ENCODE peak calls at places on chromosomes 6 and 20, in nine cellular contexts. One of them, this sample, is unnamed.

GRCh38 chr20:23832775-23833508 is 6.4 kb upstream of the CST2 start:
- DNase-seq in brain microvascular endothelial cell: no peak
- DNase-seq in GM13976: no peak
- DNase-seq in psoas muscle: no peak
- DNase-seq in HFF-Myc: no peak
- DNase-seq in left ventricle myocardium inferior: no peak
- DNase-seq in cardiac fibroblast: peak
- DNase-seq in transverse colon: no peak
- DNase-seq in cardiac muscle cell: no peak
- DNase-seq in this sample: no peak

GRCh38 chr6:153044295-153044694 is 41.8 kb upstream of the MTRF1L start:
- DNase-seq in GM13976: no peak
- DNase-seq in left ventricle myocardium inferior: no peak
- DNase-seq in cardiac fibroblast: no peak
- DNase-seq in brain microvascular endothelial cell: no peak
- DNase-seq in cardiac muscle cell: no peak
- DNase-seq in transverse colon: no peak
- DNase-seq in HFF-Myc: no peak
- DNase-seq in psoas muscle: no peak
- DNase-seq in this sample: no peak

GRCh38 chr6:136647363-136647763 is 97.1 kb upstream of the MAP7 start:
- DNase-seq in brain microvascular endothelial cell: peak
- DNase-seq in psoas muscle: no peak
- DNase-seq in HFF-Myc: peak
- DNase-seq in transverse colon: no peak
- DNase-seq in GM13976: peak
- DNase-seq in cardiac muscle cell: peak
- DNase-seq in cardiac fibroblast: peak
- DNase-seq in left ventricle myocardium inferior: no peak
- DNase-seq in this sample: peak

GRCh38 chr20:44532248-44532980 is 10.5 kb upstream of the SERINC3 start:
- DNase-seq in brain microvascular endothelial cell: no peak
- DNase-seq in psoas muscle: no peak
- DNase-seq in GM13976: no peak
- DNase-seq in left ventricle myocardium inferior: peak
- DNase-seq in HFF-Myc: no peak
- DNase-seq in transverse colon: no peak
- DNase-seq in cardiac muscle cell: no peak
- DNase-seq in cardiac fibroblast: peak
- DNase-seq in this sample: peak

GRCh38 chr20:58322083-58322482 is 12.6 kb downstream of the RAB22A start:
- DNase-seq in HFF-Myc: no peak
- DNase-seq in GM13976: no peak
- DNase-seq in psoas muscle: no peak
- DNase-seq in transverse colon: no peak
- DNase-seq in cardiac fibroblast: no peak
- DNase-seq in brain microvascular endothelial cell: no peak
- DNase-seq in cardiac muscle cell: no peak
- DNase-seq in left ventricle myocardium inferior: no peak
- DNase-seq in this sample: no peak

GRCh38 chr20:40880063-40880715 is 148.4 kb upstream of the TOP1 start:
- DNase-seq in left ventricle myocardium inferior: no peak
- DNase-seq in HFF-Myc: no peak
- DNase-seq in cardiac fibroblast: no peak
- DNase-seq in cardiac muscle cell: no peak
- DNase-seq in transverse colon: no peak
- DNase-seq in GM13976: no peak
- DNase-seq in psoas muscle: no peak
- DNase-seq in brain microvascular endothelial cell: no peak
- DNase-seq in this sample: no peak

GRCh38 chr20:44020406-44021148 is 105.9 kb downstream of the TOX2 start:
- DNase-seq in cardiac fibroblast: no peak
- DNase-seq in GM13976: no peak
- DNase-seq in psoas muscle: no peak
- DNase-seq in transverse colon: no peak
- DNase-seq in brain microvascular endothelial cell: no peak
- DNase-seq in left ventricle myocardium inferior: no peak
- DNase-seq in cardiac muscle cell: no peak
- DNase-seq in HFF-Myc: no peak
- DNase-seq in this sample: no peak

GRCh38 chr6:292506-293184 is 358 bp downstream of the DUSP22 start:
- DNase-seq in transverse colon: peak
- DNase-seq in psoas muscle: peak
- DNase-seq in HFF-Myc: no peak
- DNase-seq in GM13976: peak
- DNase-seq in cardiac muscle cell: peak
- DNase-seq in left ventricle myocardium inferior: peak
- DNase-seq in cardiac fibroblast: peak
- DNase-seq in brain microvascular endothelial cell: no peak
- DNase-seq in this sample: peak

GRCh38 chr6:18263561-18264337 is 581 bp downstream of the DEK start:
- DNase-seq in psoas muscle: peak
- DNase-seq in left ventricle myocardium inferior: peak
- DNase-seq in cardiac muscle cell: peak
- DNase-seq in cardiac fibroblast: peak
- DNase-seq in brain microvascular endothelial cell: no peak
- DNase-seq in HFF-Myc: no peak
- DNase-seq in transverse colon: peak
- DNase-seq in GM13976: no peak
- DNase-seq in this sample: peak

GRCh38 chr20:17653835-17654648 is 28.0 kb downstream of the RRBP1 start:
- DNase-seq in left ventricle myocardium inferior: no peak
- DNase-seq in HFF-Myc: no peak
- DNase-seq in brain microvascular endothelial cell: no peak
- DNase-seq in cardiac fibroblast: no peak
- DNase-seq in GM13976: peak
- DNase-seq in transverse colon: no peak
- DNase-seq in psoas muscle: no peak
- DNase-seq in cardiac muscle cell: no peak
- DNase-seq in this sample: no peak

GRCh38 chr20:17654649-17655285 is 27.3 kb downstream of the RRBP1 start:
- DNase-seq in HFF-Myc: no peak
- DNase-seq in cardiac muscle cell: peak
- DNase-seq in cardiac fibroblast: peak
- DNase-seq in GM13976: peak
- DNase-seq in transverse colon: peak
- DNase-seq in brain microvascular endothelial cell: peak
- DNase-seq in left ventricle myocardium inferior: no peak
- DNase-seq in psoas muscle: peak
- DNase-seq in this sample: peak

GRCh38 chr20:17657079-17657825 is 24.8 kb downstream of the RRBP1 start:
- DNase-seq in brain microvascular endothelial cell: no peak
- DNase-seq in left ventricle myocardium inferior: no peak
- DNase-seq in GM13976: no peak
- DNase-seq in HFF-Myc: no peak
- DNase-seq in cardiac muscle cell: no peak
- DNase-seq in psoas muscle: no peak
- DNase-seq in transverse colon: no peak
- DNase-seq in cardiac fibroblast: no peak
- DNase-seq in this sample: no peak

GRCh38 chr20:17655865-17656489 is 26.1 kb downstream of the RRBP1 start:
- DNase-seq in left ventricle myocardium inferior: no peak
- DNase-seq in transverse colon: no peak
- DNase-seq in GM13976: peak
- DNase-seq in HFF-Myc: no peak
- DNase-seq in psoas muscle: no peak
- DNase-seq in cardiac muscle cell: no peak
- DNase-seq in cardiac fibroblast: peak
- DNase-seq in brain microvascular endothelial cell: peak
- DNase-seq in this sample: peak

GRCh38 chr20:17655286-17655651 is 26.8 kb downstream of the RRBP1 start:
- DNase-seq in HFF-Myc: no peak
- DNase-seq in cardiac muscle cell: peak
- DNase-seq in left ventricle myocardium inferior: no peak
- DNase-seq in GM13976: peak
- DNase-seq in psoas muscle: no peak
- DNase-seq in transverse colon: no peak
- DNase-seq in brain microvascular endothelial cell: peak
- DNase-seq in cardiac fibroblast: peak
- DNase-seq in this sample: no peak
- TF ChIP-seq CTCF in HFF-Myc: no peak
- TF ChIP-seq CTCF in cardiac muscle cell: no peak
- TF ChIP-seq CTCF in left ventricle myocardium inferior: peak
- TF ChIP-seq CTCF in GM13976: no peak
- TF ChIP-seq CTCF in psoas muscle: no peak
- TF ChIP-seq CTCF in transverse colon: no peak
- TF ChIP-seq CTCF in brain microvascular endothelial cell: no peak
- TF ChIP-seq CTCF in cardiac fibroblast: no peak
- TF ChIP-seq CTCF in this sample: no peak

DNA sequence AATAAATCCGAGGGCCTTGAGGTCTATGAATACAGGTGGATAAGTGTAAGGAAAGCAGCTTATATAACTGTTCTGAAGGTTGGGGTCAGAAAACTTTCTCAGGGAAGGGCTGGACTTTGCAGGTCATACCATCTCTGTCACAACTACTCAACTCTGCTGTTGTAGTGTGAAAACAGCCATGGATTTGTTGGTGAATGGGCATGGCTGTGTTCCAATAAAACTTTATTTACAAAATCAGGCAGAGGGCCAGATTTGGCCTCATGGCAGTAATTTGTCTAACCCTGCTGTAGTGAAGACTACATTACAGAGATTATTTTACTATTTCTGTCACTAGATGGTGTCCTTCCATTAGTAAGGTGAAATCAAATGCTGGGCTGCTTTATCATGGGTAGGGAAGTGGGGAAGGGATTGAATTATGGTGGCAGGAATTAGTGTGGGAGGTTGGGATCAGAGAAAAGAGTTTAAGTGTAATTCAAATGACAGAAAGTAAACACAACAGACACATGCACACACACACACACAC is 409.6 kb upstream of the CHD6 start:
- DNase-seq in HFF-Myc: no peak
- DNase-seq in psoas muscle: no peak
- DNase-seq in cardiac fibroblast: no peak
- DNase-seq in brain microvascular endothelial cell: no peak
- DNase-seq in GM13976: no peak
- DNase-seq in transverse colon: no peak
- DNase-seq in cardiac muscle cell: no peak
- DNase-seq in left ventricle myocardium inferior: no peak
- DNase-seq in this sample: no peak
- TF ChIP-seq CTCF in HFF-Myc: no peak
- TF ChIP-seq CTCF in psoas muscle: no peak
- TF ChIP-seq CTCF in cardiac fibroblast: no peak
- TF ChIP-seq CTCF in brain microvascular endothelial cell: no peak
- TF ChIP-seq CTCF in GM13976: no peak
- TF ChIP-seq CTCF in transverse colon: no peak
- TF ChIP-seq CTCF in cardiac muscle cell: no peak
- TF ChIP-seq CTCF in left ventricle myocardium inferior: peak
- TF ChIP-seq CTCF in this sample: no peak

DNA sequence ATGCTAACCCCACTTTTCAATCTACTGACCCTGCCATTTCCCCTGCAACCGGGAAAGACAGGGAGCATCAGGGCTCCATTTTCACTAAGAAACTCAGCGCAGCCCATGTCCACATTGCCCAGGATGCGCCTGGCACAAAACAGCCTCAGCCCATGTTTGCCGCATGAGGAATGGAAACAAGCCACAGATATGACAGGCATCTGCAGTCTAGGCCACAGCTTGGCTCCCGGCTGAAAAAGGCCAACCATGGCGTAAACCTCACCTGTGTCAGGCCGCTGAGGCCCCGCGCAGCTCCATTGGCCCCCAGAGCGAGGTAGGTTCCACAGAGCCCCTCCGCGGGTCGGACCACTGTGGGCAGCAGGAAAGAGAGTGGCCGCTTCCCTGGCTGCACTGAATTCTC is 21.7 kb downstream of the GGT7 start:
- DNase-seq in cardiac fibroblast: no peak
- DNase-seq in psoas muscle: no peak
- DNase-seq in HFF-Myc: no peak
- DNase-seq in brain microvascular endothelial cell: no peak
- DNase-seq in GM13976: no peak
- DNase-seq in left ventricle myocardium inferior: no peak
- DNase-seq in cardiac muscle cell: no peak
- DNase-seq in transverse colon: no peak
- DNase-seq in this sample: no peak
- TF ChIP-seq CTCF in cardiac fibroblast: no peak
- TF ChIP-seq CTCF in psoas muscle: no peak
- TF ChIP-seq CTCF in HFF-Myc: no peak
- TF ChIP-seq CTCF in brain microvascular endothelial cell: no peak
- TF ChIP-seq CTCF in GM13976: no peak
- TF ChIP-seq CTCF in left ventricle myocardium inferior: no peak
- TF ChIP-seq CTCF in cardiac muscle cell: no peak
- TF ChIP-seq CTCF in transverse colon: no peak
- TF ChIP-seq CTCF in this sample: no peak

DNA sequence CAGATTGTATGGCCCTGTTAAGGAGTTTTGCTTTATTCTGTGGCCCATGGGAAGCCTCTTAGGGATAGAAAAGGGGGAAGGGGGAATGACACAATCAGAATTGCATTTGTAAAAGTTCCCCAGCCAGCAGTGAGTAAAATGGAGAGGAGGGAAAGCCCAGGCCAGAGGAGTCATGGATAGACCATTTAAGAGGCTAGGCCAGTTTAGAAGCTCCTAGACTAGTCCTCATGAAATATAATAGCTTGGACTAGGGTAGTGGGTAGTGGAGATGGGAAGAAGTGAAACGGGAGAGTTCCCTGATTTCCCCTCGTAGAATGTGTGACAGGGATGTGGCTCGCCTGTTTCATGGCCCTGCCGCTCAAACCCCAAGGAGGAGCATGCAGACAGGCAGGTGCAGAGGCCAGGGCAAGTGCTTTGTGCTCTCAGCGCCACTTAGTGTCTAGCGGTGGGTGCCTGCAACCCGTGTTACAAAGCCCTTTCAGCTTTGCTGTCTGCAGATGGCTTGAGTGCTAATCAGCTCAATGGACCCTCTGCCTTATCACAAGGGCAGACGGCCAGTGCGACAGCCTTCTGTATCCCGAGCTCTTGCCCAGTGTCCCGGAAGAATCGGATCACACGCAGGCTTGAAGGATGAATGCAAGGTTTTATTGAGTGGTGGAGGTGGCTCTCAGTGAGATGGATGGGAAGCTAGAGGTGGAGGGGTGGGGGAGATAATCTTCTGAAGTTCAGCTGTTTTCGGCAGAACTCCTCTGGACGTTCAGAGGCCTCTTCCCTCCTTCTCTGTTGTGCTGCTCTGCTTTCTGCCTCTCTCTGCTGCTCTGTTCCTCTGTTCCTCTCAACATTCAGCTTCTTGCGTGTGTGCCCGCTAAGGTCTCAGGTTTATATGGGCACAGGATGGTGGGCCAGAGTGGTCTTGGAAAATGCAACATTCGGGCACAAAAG is 141.1 kb downstream of the CEP57L1 start:
- DNase-seq in psoas muscle: no peak
- DNase-seq in cardiac muscle cell: no peak
- DNase-seq in cardiac fibroblast: no peak
- DNase-seq in brain microvascular endothelial cell: no peak
- DNase-seq in left ventricle myocardium inferior: no peak
- DNase-seq in GM13976: peak
- DNase-seq in transverse colon: peak
- DNase-seq in HFF-Myc: no peak
- DNase-seq in this sample: no peak
- TF ChIP-seq CTCF in psoas muscle: no peak
- TF ChIP-seq CTCF in cardiac muscle cell: no peak
- TF ChIP-seq CTCF in cardiac fibroblast: no peak
- TF ChIP-seq CTCF in brain microvascular endothelial cell: no peak
- TF ChIP-seq CTCF in left ventricle myocardium inferior: peak
- TF ChIP-seq CTCF in GM13976: peak
- TF ChIP-seq CTCF in transverse colon: peak
- TF ChIP-seq CTCF in HFF-Myc: no peak
- TF ChIP-seq CTCF in this sample: no peak

This sample was measured in MCF 10A.